ENCODE peak calls at places on chromosomes 6 and 20, in seven cellular contexts. Q is mesenchymal stem cell, J is mesendoderm, P is neuronal stem cell, Y is H1, I is IMR-90, H is trophoblast cell. S is an unnamed sample.

GRCh38 chr20:33091693-33092092 is 12.2 kb downstream of the BPIFB4 start:
- DNase-seq in J (no peak), H (no peak), I (no peak), Y (no peak), P (no peak), Q (no peak), S (no peak)

GRCh38 chr6:10763006-10763405 is 15.4 kb downstream of the TMEM14B start:
- DNase-seq in Q (peak), P (no peak), J (no peak), I (peak), Y (no peak), H (no peak), S (no peak)

GRCh38 chr6:7916959-7917358 is 6.4 kb upstream of the TXNDC5 start:
- DNase-seq in P (no peak), I (no peak), Y (no peak), J (no peak), Q (no peak), H (no peak), S (no peak)

GRCh38 chr6:54990001-54990400 is 143.4 kb downstream of the FAM83B start:
- DNase-seq in H (no peak), Q (peak), J (no peak), P (no peak), Y (no peak), I (peak), S (no peak)

GRCh38 chr6:129686941-129687627 is 22.9 kb downstream of the ARHGAP18 start:
- DNase-seq in P (no peak), Y (no peak), H (no peak), J (no peak), I (peak), Q (peak), S (no peak)

GRCh38 chr20:50323209-50323608 is 132.6 kb downstream of the CEBPB start:
- DNase-seq in I (no peak), H (no peak), J (no peak), Q (peak), P (no peak), Y (no peak), S (no peak)

GRCh38 chr6:15510536-15511247 is 152.1 kb downstream of the DTNBP1 start:
- DNase-seq in Q (no peak), H (no peak), Y (no peak), I (no peak), J (no peak), P (no peak), S (no peak)

GRCh38 chr20:51128198-51128597 is 105.3 kb upstream of the KCNG1 start:
- DNase-seq in J (no peak), P (no peak), Y (no peak), I (peak), Q (peak), H (no peak), S (peak)

GRCh38 chr20:53883098-53883762 is 187.2 kb downstream of the BCAS1 start:
- DNase-seq in Q (peak), Y (no peak), P (no peak), H (no peak), J (no peak), I (peak), S (no peak)

GRCh38 chr6:89067796-89068195 is 12.8 kb upstream of the PNRC1 start:
- DNase-seq in I (no peak), Y (no peak), J (no peak), P (no peak), H (no peak), Q (no peak), S (no peak)

GRCh38 chr6:85124472-85125428 is 325.1 kb upstream of the NT5E start:
- DNase-seq in Y (no peak), J (peak), Q (peak), P (no peak), I (peak), H (no peak), S (no peak)

GRCh38 chr6:6972456-6972855 is 135.3 kb upstream of the RREB1 start:
- DNase-seq in Q (peak), J (peak), P (no peak), I (peak), H (peak), Y (no peak), S (no peak)

GRCh38 chr20:10939297-10939949 is 265.6 kb upstream of the JAG1 start:
- DNase-seq in H (no peak), Y (no peak), I (peak), J (no peak), Q (no peak), P (no peak), S (no peak)

GRCh38 chr20:1331101-1331500 is 2.2 kb upstream of the SDCBP2 start:
- DNase-seq in P (no peak), J (no peak), H (no peak), Q (no peak), Y (no peak), I (no peak), S (peak)

GRCh38 chr6:158849899-158850806 is 31.0 kb upstream of the EZR start:
- DNase-seq in J (peak), I (peak), P (no peak), H (peak), Q (peak), Y (no peak), S (no peak)
- H3K23ac ChIP-seq in J (peak), I (peak), P (no peak), H (no peak), Q (no peak), Y (no peak), S (no peak)

GRCh38 chr6:18148304-18149025 is 6.4 kb downstream of the TPMT start:
- DNase-seq in J (no peak), H (no peak), P (no peak), Y (no peak), Q (peak), I (peak), S (no peak)
- H3K23ac ChIP-seq in J (no peak), H (no peak), P (no peak), Y (no peak), Q (no peak), I (no peak), S (no peak)

GRCh38 chr20:63749597-63750508 is 10.3 kb downstream of the SLC2A4RG start:
- DNase-seq in H (no peak), Y (no peak), I (no peak), Q (no peak), J (no peak), P (no peak), S (no peak)
- H3K23ac ChIP-seq in H (no peak), Y (no peak), I (no peak), Q (no peak), J (no peak), P (no peak), S (no peak)

GRCh38 chr6:169803291-169803811 is 51.9 kb downstream of the ERMARD start:
- DNase-seq in I (no peak), Y (no peak), J (no peak), P (no peak), Q (no peak), H (no peak), S (no peak)
- H3K23ac ChIP-seq in I (no peak), Y (no peak), J (no peak), P (no peak), Q (no peak), H (no peak), S (no peak)

DNA sequence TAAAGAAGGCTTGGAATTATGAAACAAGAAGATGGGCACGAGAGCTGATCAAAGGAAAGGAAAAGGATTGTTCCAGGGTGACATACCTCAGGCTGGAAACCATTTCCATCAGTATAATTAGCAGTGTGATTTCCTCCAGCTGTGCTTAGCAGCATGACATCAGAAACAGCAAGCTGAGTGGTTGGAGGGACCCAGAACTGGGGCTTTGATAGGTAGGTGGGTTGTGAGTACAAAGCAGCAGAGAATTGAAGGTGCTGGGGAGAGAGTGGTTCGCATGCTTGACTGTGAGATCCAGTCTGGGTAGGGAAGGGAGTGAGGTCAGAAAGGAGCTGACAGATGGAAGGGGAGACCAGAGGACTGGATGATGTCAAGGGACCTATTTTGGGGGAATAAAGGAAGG is 90.4 kb downstream of the CD164 start:
- DNase-seq in P (no peak), Q (no peak), I (no peak), J (peak), H (no peak), Y (no peak), S (no peak)
- H3K23ac ChIP-seq in P (no peak), Q (no peak), I (no peak), J (no peak), H (peak), Y (no peak), S (no peak)

GRCh38 chr6:1747531-1747930 is 137.8 kb downstream of the FOXC1 start:
- DNase-seq in Y (no peak), P (no peak), I (no peak), Q (no peak), J (no peak), H (no peak), S (no peak)
- H3K23ac ChIP-seq in Y (no peak), P (no peak), I (no peak), Q (no peak), J (no peak), H (no peak), S (no peak)

GRCh38 chr6:147297663-147298313 is 93.6 kb downstream of the STXBP5 start:
- DNase-seq in Y (no peak), H (no peak), I (peak), P (no peak), Q (peak), J (no peak), S (no peak)
- H3K23ac ChIP-seq in Y (no peak), H (no peak), I (no peak), P (no peak), Q (no peak), J (no peak), S (no peak)

GRCh38 chr6:144932621-144933020 is 647.5 kb downstream of the UTRN start:
- DNase-seq in Y (no peak), P (no peak), I (no peak), J (no peak), H (no peak), Q (no peak), S (no peak)

GRCh38 chr6:144935181-144935580 is 650.0 kb downstream of the UTRN start:
- DNase-seq in Y (no peak), P (no peak), J (no peak), I (no peak), H (no peak), Q (no peak), S (no peak)

GRCh38 chr6:144931172-144932035 is 646.3 kb downstream of the UTRN start:
- DNase-seq in Y (no peak), J (peak), I (peak), P (no peak), H (peak), Q (peak), S (peak)

GRCh38 chr6:144928847-144929246 is 643.7 kb downstream of the UTRN start:
- DNase-seq in P (no peak), Q (no peak), I (no peak), J (no peak), Y (no peak), H (no peak), S (no peak)

DNA sequence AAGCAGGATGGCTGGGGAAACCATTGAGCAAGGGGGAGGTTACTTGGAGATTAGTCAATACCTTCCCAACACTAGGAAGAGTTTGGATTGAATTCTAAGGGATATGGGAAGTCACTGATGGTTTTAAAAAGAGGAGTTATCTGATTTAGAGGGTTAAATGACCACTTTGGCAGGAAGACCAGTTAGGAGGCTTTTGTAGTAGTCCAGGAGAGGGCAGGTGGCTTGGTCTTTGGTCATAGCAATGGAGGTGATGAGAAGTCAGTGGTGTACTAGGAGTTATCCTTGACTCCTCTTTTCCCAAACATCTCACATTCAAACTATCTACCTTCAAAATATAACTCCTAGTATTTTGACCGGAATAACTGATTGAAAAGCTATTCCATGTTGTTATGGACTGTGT is 644.1 kb downstream of the UTRN start:
- DNase-seq in I (no peak), J (no peak), Y (no peak), Q (no peak), H (no peak), P (no peak), S (no peak)
- H3K23ac ChIP-seq in I (no peak), J (no peak), Y (no peak), Q (no peak), H (no peak), P (no peak), S (no peak)

DNA sequence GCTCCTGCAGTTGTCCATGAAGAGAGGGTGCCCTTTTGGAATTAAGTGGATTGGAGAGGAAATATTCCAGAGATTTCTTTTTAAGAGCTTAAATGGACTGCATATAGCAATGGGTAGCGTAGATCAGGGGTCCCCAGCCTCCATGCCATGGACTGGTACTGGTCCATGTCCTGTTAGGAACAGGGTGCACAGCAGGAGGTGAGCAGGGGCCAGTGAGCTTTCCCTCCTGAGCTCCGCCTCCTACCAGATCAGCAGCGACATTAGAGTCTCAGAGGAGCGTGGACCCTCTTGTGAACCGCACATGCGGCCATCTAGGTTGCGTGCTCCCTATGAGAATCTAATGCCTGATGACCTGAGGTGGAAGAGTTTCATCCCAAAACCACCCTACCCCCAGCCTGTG is 12.3 kb upstream of the KIF25 start:
- DNase-seq in P (no peak), I (no peak), J (no peak), H (no peak), Y (no peak), Q (no peak), S (no peak)
- H3K23ac ChIP-seq in P (no peak), I (no peak), J (no peak), H (no peak), Y (no peak), Q (no peak), S (no peak)

GRCh38 chr6:20711518-20711917 is 177.3 kb downstream of the CDKAL1 start:
- DNase-seq in I (peak), H (no peak), P (no peak), J (no peak), Y (no peak), Q (peak), S (no peak)
- H3K23ac ChIP-seq in I (no peak), H (no peak), P (no peak), J (no peak), Y (no peak), Q (no peak), S (no peak)

S was measured in H9.